ENCODE peak calls at places on chromosomes 7 and 10, in five cellular contexts. N is ovary, R is foreskin fibroblast, B is Panc1, T is NB4. G is an unnamed sample.

GRCh38 chr10:8331896-8332729 is 277.6 kb downstream of the GATA3 start:
- DNase-seq in N (peak; percentile 15), R (peak; percentile 4), B (peak; percentile 5), T (peak; percentile 60), G (peak; percentile 44)

GRCh38 chr7:5390918-5391317 is 32.7 kb downstream of the TNRC18 start:
- DNase-seq in B (no peak), N (no peak), R (no peak), T (no peak), G (no peak)

GRCh38 chr10:131946880-131947279 is 34.8 kb downstream of the BNIP3 start:
- DNase-seq in R (no peak), T (no peak), B (no peak), N (no peak), G (no peak)

GRCh38 chr7:132666786-132667185 is 90.5 kb upstream of the PLXNA4 start:
- DNase-seq in R (peak; percentile 30), T (no peak), N (no peak), B (no peak), G (no peak)

GRCh38 chr10:97849101-97849490 is 547 bp upstream of the GOLGA7B start:
- DNase-seq in B (no peak), N (no peak), T (no peak), R (no peak), G (no peak)

GRCh38 chr7:140645166-140645565 is 4.6 kb upstream of the DENND2A start:
- DNase-seq in T (peak; percentile 29), R (no peak), N (no peak), B (no peak), G (no peak)

GRCh38 chr10:22271786-22272185 is 44.4 kb upstream of the COMMD3 start:
- DNase-seq in B (no peak), N (no peak), R (no peak), T (no peak), G (no peak)

GRCh38 chr7:138564365-138564764 is 104.3 kb downstream of the TRIM24 start:
- DNase-seq in T (peak; percentile 75), B (no peak), N (no peak), R (no peak), G (no peak)

GRCh38 chr7:44291733-44292395 is 33.5 kb downstream of the CAMK2B start:
- DNase-seq in T (no peak), R (no peak), N (no peak), B (no peak), G (no peak)

GRCh38 chr10:5921746-5922145 is 31.7 kb downstream of the FBH1 start:
- DNase-seq in B (no peak), R (no peak), N (no peak), T (no peak), G (no peak)

GRCh38 chr7:114026486-114027089 is 107.8 kb upstream of the PPP1R3A start:
- DNase-seq in R (peak; percentile 77), N (no peak), B (peak; percentile 42), T (peak; percentile 71), G (peak; percentile 72)

GRCh38 chr10:33180390-33180789 is 154.1 kb downstream of the NRP1 start:
- DNase-seq in T (no peak), N (no peak), R (no peak), B (no peak), G (no peak)

GRCh38 chr7:44076101-44076895 is 6.0 kb downstream of the POLM start:
- DNase-seq in N (no peak), B (no peak), T (no peak), R (no peak), G (no peak)

GRCh38 chr7:105487559-105488218 is 34.4 kb downstream of the PUS7 start:
- DNase-seq in R (peak; percentile 84), B (peak; percentile 55), N (no peak), T (peak; percentile 46), G (peak; percentile 49)

GRCh38 chr10:12499587-12499986 is 150.2 kb downstream of the CAMK1D start:
- DNase-seq in T (peak; percentile 52), N (peak; percentile 36), R (no peak), B (no peak), G (no peak)

GRCh38 chr7:2754912-2755311 is 66.9 kb downstream of the AMZ1 start:
- DNase-seq in B (no peak), R (no peak), T (no peak), N (no peak), G (no peak)

GRCh38 chr7:132435016-132435990 is 141.0 kb downstream of the PLXNA4 start:
- DNase-seq in B (no peak), R (no peak), T (no peak), N (no peak), G (peak; percentile 20)

GRCh38 chr10:29326886-29327789 is 38.3 kb downstream of the LYZL1 start:
- DNase-seq in N (no peak), B (no peak), T (no peak), R (no peak), G (no peak)

GRCh38 chr10:24007359-24007758 is 201.6 kb upstream of the KIAA1217 start:
- DNase-seq in N (no peak), B (no peak), T (no peak), R (no peak), G (no peak)

GRCh38 chr10:103429647-103430046 is 22.5 kb downstream of the CALHM2 start:
- DNase-seq in T (no peak), B (no peak), R (no peak), N (no peak), G (no peak)

GRCh38 chr7:22996470-22996869 is 17.5 kb downstream of the HYCC1 start:
- DNase-seq in N (no peak), B (no peak), T (no peak), R (no peak), G (no peak)

GRCh38 chr7:150838965-150839650 is 13.2 kb upstream of the AOC1 start:
- DNase-seq in N (peak; percentile 61), R (no peak), T (no peak), B (no peak), G (no peak)

GRCh38 chr10:1557081-1557480 is 180.2 kb downstream of the ADARB2 start:
- DNase-seq in T (no peak), B (no peak), N (no peak), R (no peak), G (no peak)

GRCh38 chr7:32479574-32480200 is 10.5 kb downstream of the LSM5 start:
- DNase-seq in B (no peak), N (no peak), T (peak; percentile 77), R (peak; percentile 72), G (peak; percentile 59)

GRCh38 chr10:44752451-44753441 is 158.4 kb upstream of the TMEM72 start:
- DNase-seq in R (peak; percentile 91), B (peak; percentile 51), T (no peak), N (no peak), G (no peak)

GRCh38 chr10:110680473-110681020 is 36.4 kb downstream of the RBM20 start:
- DNase-seq in T (no peak), N (no peak), R (no peak), B (no peak), G (no peak)

GRCh38 chr10:110682348-110682747 is 38.2 kb downstream of the RBM20 start:
- DNase-seq in R (no peak), N (no peak), B (no peak), T (no peak), G (no peak)

GRCh38 chr10:110684800-110685446 is 40.8 kb downstream of the RBM20 start:
- DNase-seq in T (no peak), R (peak; percentile 13), N (no peak), B (no peak), G (no peak)

GRCh38 chr10:110679633-110680472 is 35.7 kb downstream of the RBM20 start:
- DNase-seq in N (no peak), R (no peak), B (no peak), T (no peak), G (no peak)

DNA sequence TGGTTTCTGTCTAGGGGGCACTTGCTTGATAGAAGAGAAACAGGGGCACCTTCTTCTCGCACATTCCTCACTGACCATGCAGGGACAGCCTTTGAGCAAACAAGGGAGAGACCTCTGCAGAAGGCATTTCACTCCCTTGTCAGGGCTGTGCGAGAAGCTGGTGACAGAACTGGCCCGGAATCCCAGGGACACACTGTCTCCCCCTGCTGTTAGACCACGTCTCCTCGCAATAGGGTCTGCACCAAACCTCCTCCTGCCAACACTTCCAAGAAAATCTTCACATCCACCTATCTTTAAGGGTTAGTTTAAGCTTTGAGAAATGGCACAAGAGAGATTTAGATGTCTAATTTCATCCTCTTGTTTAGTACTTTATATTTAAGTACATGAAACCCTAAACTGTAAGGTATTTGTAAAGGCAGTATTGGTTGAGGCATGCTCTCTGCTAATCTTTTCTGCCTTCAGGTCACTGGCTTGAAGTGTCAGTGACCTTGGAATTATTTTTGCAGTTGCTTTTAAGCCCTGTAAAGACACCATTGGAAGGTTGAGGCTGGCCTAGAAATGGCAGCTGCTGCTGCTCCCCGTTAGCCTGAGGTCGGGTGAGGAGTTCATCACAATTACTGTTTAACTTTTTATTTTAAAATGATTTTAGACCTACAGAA is 37.0 kb downstream of the RBM20 start:
- DNase-seq in N (no peak), R (peak; percentile 46), T (peak; percentile 68), B (no peak), G (peak; percentile 38)
- TF ChIP-seq CTCF in N (no peak), R (peak; percentile 47), T (peak; percentile 94), B (peak; percentile 80), G (peak; percentile 52)

GRCh38 chr7:155544485-155544884 is 1.9 kb downstream of the CNPY1 start:
- DNase-seq in T (no peak), B (no peak), R (no peak), N (no peak), G (no peak)

GRCh38 chr7:155543011-155543881 is 3.1 kb downstream of the CNPY1 start:
- DNase-seq in B (no peak), T (peak; percentile 33), R (no peak), N (no peak), G (no peak)

GRCh38 chr7:155543926-155544325 is 2.4 kb downstream of the CNPY1 start:
- DNase-seq in N (no peak), R (no peak), B (no peak), T (no peak), G (no peak)

GRCh38 chr7:155547161-155547791 is 917 bp upstream of the CNPY1 start:
- DNase-seq in T (no peak), N (no peak), R (no peak), B (no peak), G (no peak)

DNA sequence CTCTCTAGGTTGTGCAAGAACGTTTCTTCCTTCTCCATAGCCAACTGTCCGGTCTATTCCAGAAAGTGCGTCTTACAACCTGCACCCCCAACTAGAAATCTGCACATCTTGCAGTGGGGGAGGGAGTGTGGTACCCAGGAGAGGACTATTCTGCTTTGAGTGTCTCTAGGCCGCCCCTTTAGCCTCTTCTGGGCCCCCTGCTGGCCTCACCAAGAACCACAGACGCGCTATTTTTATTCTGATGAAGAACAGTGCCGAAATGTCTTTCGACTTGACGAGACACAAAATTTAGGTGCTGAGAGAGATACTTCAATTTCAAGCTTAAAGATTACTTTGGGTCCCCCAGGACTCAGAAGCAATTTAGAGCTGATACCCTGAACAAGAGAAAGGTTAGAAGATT is 1.0 kb downstream of the CNPY1 start:
- DNase-seq in N (no peak), B (no peak), R (no peak), T (peak; percentile 32), G (no peak)
- TF ChIP-seq CTCF in N (no peak), B (no peak), R (no peak), T (peak; percentile 61), G (no peak)

DNA sequence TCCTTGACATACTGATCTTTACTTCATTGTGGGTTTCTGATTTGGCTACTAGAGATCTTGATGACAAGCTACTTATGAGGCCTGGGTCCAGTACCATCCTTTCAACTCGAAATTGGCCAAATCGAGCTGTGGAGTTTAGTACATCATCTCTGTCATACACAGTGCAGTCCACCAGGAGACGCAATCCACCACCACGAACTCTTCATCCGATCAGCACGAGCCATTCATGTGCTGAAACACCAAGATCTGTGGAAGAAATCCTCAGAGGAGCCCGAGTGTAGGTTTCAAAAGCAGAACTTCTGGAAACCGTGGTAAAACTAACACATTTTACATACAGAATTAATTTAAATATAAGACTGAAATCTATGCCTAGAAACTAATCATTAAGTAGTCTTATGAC is 14.2 kb downstream of the DNAJC9 start:
- DNase-seq in R (no peak), T (peak; percentile 51), N (no peak), B (no peak), G (no peak)
- TF ChIP-seq CTCF in R (no peak), T (peak; percentile 41), N (no peak), B (peak; percentile 51), G (no peak)

GRCh38 chr10:75853085-75853484 is 421.7 kb downstream of the LRMDA start:
- DNase-seq in R (peak; percentile 4), B (no peak), T (no peak), N (no peak), G (no peak)
- TF ChIP-seq CTCF in R (peak; percentile 16), B (peak; percentile 42), T (peak; percentile 37), N (no peak), G (peak; percentile 18)